ENCODE peak calls at places on chromosomes 11 and 22, in four cellular contexts. P is COLO829, T is amygdala, Y is astrocyte of the cerebellum. U is an unnamed sample.

GRCh38 chr11:19191530-19192169 is 10.1 kb downstream of the CSRP3 start:
- DNase-seq in P (no peak), Y (no peak), T (no peak), U (no peak)

GRCh38 chr11:115244758-115245157 is 259.5 kb downstream of the CADM1 start:
- DNase-seq in P (peak; percentile 71), Y (no peak), T (peak; percentile 64), U (no peak)

GRCh38 chr11:68946416-68947090 is 34.2 kb downstream of the MRGPRD start:
- DNase-seq in T (no peak), P (peak; percentile 50), Y (peak; percentile 89), U (peak; percentile 58)

GRCh38 chr11:79160786-79161403 is 279.9 kb downstream of the TENM4 start:
- DNase-seq in T (no peak), Y (no peak), P (no peak), U (peak; percentile 30)

GRCh38 chr11:119066481-119066880 is 1.1 kb upstream of the VPS11 start:
- DNase-seq in Y (no peak), P (no peak), T (no peak), U (no peak)

GRCh38 chr11:723120-723883 is 17.3 kb downstream of the EPS8L2 start:
- DNase-seq in Y (peak; percentile 49), P (no peak), T (peak; percentile 24), U (peak; percentile 29)

GRCh38 chr11:117713676-117714075 is 83.3 kb downstream of the DSCAML1 start:
- DNase-seq in Y (no peak), P (no peak), T (no peak), U (no peak)

GRCh38 chr11:73178092-73178539 is 36.0 kb upstream of the FCHSD2 start:
- DNase-seq in T (peak; percentile 85), Y (peak; percentile 67), P (peak; percentile 77), U (peak; percentile 86)

GRCh38 chr22:42353883-42354727 is 78.1 kb downstream of the NFAM1 start:
- DNase-seq in T (no peak), Y (no peak), P (no peak), U (peak; percentile 55)

GRCh38 chr11:77191429-77191822 is 63.4 kb downstream of the MYO7A start:
- DNase-seq in Y (no peak), P (peak; percentile 12), T (no peak), U (no peak)

U was measured in HT1080.